ENCODE peak calls at places on chromosomes 16 and 17, in eight cellular contexts. S is psoas muscle, Z is mammary epithelial cell, A is heart left ventricle, P is SK-N-SH, W is SJCRH30, K is cardiac muscle cell, B is small intestine. T is an unnamed sample.

GRCh38 chr17:36627101-36627500 is 25.7 kb downstream of the MRM1 start:
- DNase-seq in S (no peak), Z (no peak), A (no peak), P (peak; percentile 74), W (peak; percentile 57), K (no peak), B (no peak), T (no peak)

GRCh38 chr16:69930117-69930776 is 20.9 kb upstream of the CLEC18A start:
- DNase-seq in S (peak; percentile 44), Z (peak; percentile 23), A (peak; percentile 60), P (peak; percentile 85), W (peak; percentile 35), K (peak; percentile 77), B (peak; percentile 62), T (peak; percentile 74)

GRCh38 chr16:19168173-19169080 is at the start of gene SYT17:
- DNase-seq in S (peak; percentile 19), Z (no peak), A (peak; percentile 22), P (peak; percentile 88), W (peak; percentile 37), K (no peak), B (peak; percentile 55), T (peak; percentile 43)

GRCh38 chr16:81445143-81445922 is 725 bp downstream of the CMIP start:
- DNase-seq in S (peak; percentile 33), Z (peak; percentile 32), A (no peak), P (peak; percentile 78), W (peak; percentile 33), K (no peak), B (peak; percentile 37), T (no peak)

GRCh38 chr16:14325921-14326401 is 254.8 kb downstream of the MRTFB start:
- DNase-seq in S (no peak), Z (no peak), A (peak; percentile 19), P (peak; percentile 63), W (no peak), K (peak; percentile 73), B (no peak), T (no peak)

GRCh38 chr17:965311-965989 is 14.1 kb downstream of the NXN start:
- DNase-seq in S (no peak), Z (no peak), A (no peak), P (no peak), W (no peak), K (no peak), B (no peak), T (no peak)

GRCh38 chr17:18217412-18218015 is 7.9 kb upstream of the LLGL1 start:
- DNase-seq in S (peak; percentile 77), Z (peak; percentile 34), A (peak; percentile 60), P (peak; percentile 86), W (peak; percentile 94), K (peak; percentile 69), B (peak; percentile 60), T (peak; percentile 79)

GRCh38 chr16:87881327-87882200 is 12.3 kb upstream of the SLC7A5 start:
- DNase-seq in S (no peak), Z (no peak), A (no peak), P (no peak), W (no peak), K (no peak), B (no peak), T (no peak)

GRCh38 chr16:11799017-11799381 is 1.9 kb upstream of the ZC3H7A start:
- DNase-seq in S (no peak), Z (no peak), A (no peak), P (no peak), W (no peak), K (no peak), B (no peak), T (no peak)

GRCh38 chr16:11800385-11800718 is 3.3 kb upstream of the ZC3H7A start:
- DNase-seq in S (no peak), Z (no peak), A (no peak), P (no peak), W (peak; percentile 22), K (no peak), B (no peak), T (no peak)

GRCh38 chr16:11797957-11798299 is 870 bp upstream of the ZC3H7A start:
- DNase-seq in S (no peak), Z (no peak), A (no peak), P (peak; percentile 30), W (peak; percentile 37), K (no peak), B (peak; percentile 37), T (no peak)

GRCh38 chr16:11799509-11800384 is 2.7 kb upstream of the ZC3H7A start:
- DNase-seq in S (no peak), Z (no peak), A (no peak), P (no peak), W (no peak), K (no peak), B (no peak), T (no peak)

DNA sequence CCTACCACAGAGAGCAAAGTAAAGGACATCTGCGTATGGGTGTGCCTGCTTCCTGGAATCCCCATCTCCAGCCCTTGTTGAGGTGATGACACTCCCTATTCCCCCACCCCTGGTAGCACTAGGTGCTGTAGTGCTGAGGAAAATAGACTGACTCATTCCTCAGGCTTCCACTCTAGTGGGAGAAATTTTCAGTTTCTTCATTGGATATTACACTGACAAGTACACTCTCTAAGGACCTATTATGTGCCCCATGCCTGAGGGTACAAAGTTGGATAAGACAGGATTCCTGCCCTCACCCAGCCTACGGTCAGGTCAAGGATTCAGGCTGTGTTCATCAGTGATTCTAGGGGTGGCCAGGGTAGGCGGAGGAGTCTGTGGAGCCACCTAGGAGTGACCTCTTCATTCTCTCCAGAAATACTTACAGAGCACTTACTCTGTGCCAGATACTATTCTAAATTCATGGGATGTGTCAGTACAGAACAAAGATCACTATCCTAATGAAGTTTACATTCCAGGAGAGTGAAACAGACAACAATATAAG is 4.5 kb upstream of the ZC3H7A start:
- DNase-seq in S (no peak), Z (peak; percentile 71), A (no peak), P (no peak), W (no peak), K (no peak), B (no peak), T (no peak)
- H3K27ac ChIP-seq in S (no peak overlapping the region), Z (no peak overlapping the region), A (no peak overlapping the region), P (peak overlapping the region; percentile 54), W (no peak overlapping the region), K (peak overlapping the region; percentile 21), B (no peak overlapping the region), T (no peak overlapping the region)

GRCh38 chr17:77286641-77287431 is 146.1 kb downstream of the SEC14L1 start:
- DNase-seq in S (peak; percentile 67), Z (peak; percentile 98), A (peak; percentile 37), P (peak; percentile 88), W (peak; percentile 91), K (peak; percentile 93), B (peak; percentile 90), T (peak; percentile 51)

GRCh38 chr17:77286391-77286640 is 145.5 kb downstream of the SEC14L1 start:
- DNase-seq in S (no peak), Z (no peak), A (no peak), P (no peak), W (no peak), K (no peak), B (no peak), T (no peak)

GRCh38 chr17:77284023-77284617 is 143.4 kb downstream of the SEC14L1 start:
- DNase-seq in S (no peak), Z (no peak), A (no peak), P (no peak), W (no peak), K (no peak), B (no peak), T (no peak)

GRCh38 chr17:77287432-77288068 is 146.8 kb downstream of the SEC14L1 start:
- DNase-seq in S (peak; percentile 82), Z (peak; percentile 80), A (peak; percentile 59), P (peak; percentile 80), W (peak; percentile 90), K (peak; percentile 93), B (peak; percentile 94), T (peak; percentile 64)

DNA sequence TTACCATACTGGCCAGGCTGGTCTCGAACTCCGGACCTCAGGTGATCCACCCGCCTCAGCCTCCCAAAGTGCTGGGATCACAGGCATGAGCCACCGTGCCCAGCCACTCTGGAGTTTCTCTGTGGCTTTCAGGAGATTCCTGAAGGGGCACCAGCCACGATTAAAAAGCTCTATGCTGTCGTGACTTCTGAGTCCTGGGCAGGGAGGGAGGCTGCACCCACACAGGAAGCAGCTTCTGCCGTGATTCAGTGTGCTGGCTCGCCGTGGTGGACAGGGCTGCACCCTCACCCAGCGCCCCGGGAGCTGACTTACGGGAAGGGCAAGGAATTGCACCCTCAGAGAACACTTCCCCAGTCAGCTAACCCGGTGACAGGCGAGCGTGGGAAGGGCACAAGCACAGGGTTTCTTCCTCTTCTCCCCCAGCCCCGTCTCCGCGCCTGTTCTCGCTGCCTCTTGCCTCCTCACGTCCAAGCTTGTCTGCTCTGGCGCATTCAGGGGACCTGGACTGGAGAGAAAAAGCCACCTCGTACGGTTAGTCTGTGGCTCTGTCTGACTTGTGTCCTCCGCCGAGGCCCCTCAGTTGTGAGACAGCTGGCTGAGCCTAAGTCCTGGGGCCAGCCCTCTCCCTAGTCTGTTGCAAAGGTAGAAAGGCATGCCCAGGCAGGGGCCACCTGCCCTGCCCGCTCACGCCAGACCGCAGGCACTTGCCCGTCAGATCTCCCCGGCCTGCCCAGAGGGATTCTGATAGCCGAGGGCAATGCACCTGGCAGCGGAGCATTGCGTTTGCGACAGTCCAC is 145.0 kb downstream of the SEC14L1 start:
- DNase-seq in S (peak; percentile 65), Z (peak; percentile 95), A (no peak), P (peak; percentile 47), W (peak; percentile 69), K (peak; percentile 95), B (peak; percentile 87), T (peak; percentile 54)
- H3K27ac ChIP-seq in S (peak overlapping the region; percentile 97), Z (peak overlapping the region; percentile 99), A (no peak overlapping the region), P (peak overlapping the region; percentile 95), W (peak overlapping the region; percentile 66), K (no peak overlapping the region), B (peak overlapping the region; percentile 98), T (peak overlapping the region; percentile 87)

GRCh38 chr17:70503449-70503848 is 334.1 kb downstream of the KCNJ2 start:
- DNase-seq in S (no peak), Z (no peak), A (no peak), P (no peak), W (no peak), K (no peak), B (no peak), T (no peak)

DNA sequence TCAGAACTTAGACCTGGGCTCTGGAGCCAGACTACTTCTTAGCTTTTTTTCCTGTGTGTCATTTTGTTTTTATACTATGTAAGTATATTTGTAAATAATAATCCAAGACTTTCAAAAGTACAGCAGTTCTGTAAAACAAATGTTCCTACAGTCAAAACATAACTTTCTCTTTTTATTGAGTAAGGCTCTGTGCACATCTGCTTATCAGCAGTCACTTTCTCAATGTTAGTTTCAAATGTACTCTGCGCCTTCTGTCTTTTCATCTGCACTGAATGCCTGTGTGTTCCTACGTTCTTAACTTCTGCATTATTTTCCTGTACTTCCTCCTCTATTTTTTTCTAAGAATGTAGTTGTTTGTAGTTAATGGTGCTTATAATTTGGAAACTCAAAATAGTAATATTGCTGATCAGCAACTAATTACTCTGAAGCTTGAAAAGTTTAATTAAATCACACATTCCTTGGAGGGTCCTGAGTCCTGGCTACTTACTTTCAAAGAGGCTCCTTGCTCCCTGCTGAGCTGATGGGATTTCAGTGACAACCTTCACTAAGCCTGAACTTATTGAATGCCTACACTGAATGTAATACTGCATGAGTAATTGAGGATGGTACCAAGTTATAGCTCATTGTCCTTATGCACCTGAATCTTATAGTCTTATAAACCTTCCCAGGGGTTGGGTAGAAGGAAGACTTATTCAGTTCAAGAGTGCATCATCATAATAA is 329.9 kb downstream of the KCNJ2 start:
- DNase-seq in S (no peak), Z (no peak), A (no peak), P (no peak), W (no peak), K (no peak), B (no peak), T (no peak)
- H3K27ac ChIP-seq in S (no peak overlapping the region), Z (no peak overlapping the region), A (no peak overlapping the region), P (no peak overlapping the region), W (no peak overlapping the region), K (no peak overlapping the region), B (no peak overlapping the region), T (peak overlapping the region; percentile 51)

GRCh38 chr17:72022328-72022727 is 98.5 kb upstream of the SOX9 start:
- DNase-seq in S (no peak), Z (no peak), A (no peak), P (no peak), W (no peak), K (no peak), B (no peak), T (no peak)

GRCh38 chr17:72025113-72025512 is 95.7 kb upstream of the SOX9 start:
- DNase-seq in S (no peak), Z (no peak), A (no peak), P (no peak), W (no peak), K (no peak), B (no peak), T (no peak)

GRCh38 chr17:72024457-72024856 is 96.4 kb upstream of the SOX9 start:
- DNase-seq in S (no peak), Z (no peak), A (no peak), P (no peak), W (no peak), K (no peak), B (no peak), T (no peak)

GRCh38 chr17:72021417-72022041 is 99.3 kb upstream of the SOX9 start:
- DNase-seq in S (no peak), Z (no peak), A (no peak), P (no peak), W (no peak), K (no peak), B (no peak), T (no peak)
- H3K27ac ChIP-seq in S (no peak overlapping the region), Z (no peak overlapping the region), A (no peak overlapping the region), P (no peak overlapping the region), W (no peak overlapping the region), K (no peak overlapping the region), B (no peak overlapping the region), T (no peak overlapping the region)